ENCODE peak calls at places on chromosome 4, in nine cellular contexts. Y is CD4-positive, alpha-beta T cell; R is H9; H is activated T-cell treated with anti-CD3 and anti-CD28 coated beads, Interleukin-2, amount 50 U/mL, for 1 hour; C is posterior cingulate gyrus; N is hypothalamus; Q is AG08396; J is GM20000; S is GM04504. I is an unnamed sample.

GRCh38 chr4:69653147-69653546 is at the start of gene UGT2A1:
- DNase-seq in Y (no peak), R (no peak), H (no peak), C (no peak), N (no peak), Q (no peak), J (no peak), S (no peak), I (no peak)

GRCh38 chr4:77881460-77882295 is 19.0 kb downstream of the MRPL1 start:
- DNase-seq in Y (no peak), R (no peak), H (no peak), C (no peak), N (no peak), Q (no peak), J (no peak), S (no peak), I (no peak)

GRCh38 chr4:5611656-5612187 is 96.6 kb downstream of the EVC2 start:
- DNase-seq in Y (no peak), R (no peak), H (no peak), C (no peak), N (no peak), Q (no peak), J (no peak), S (no peak), I (no peak)

GRCh38 chr4:115918149-115918548 is 804.7 kb upstream of the NDST4 start:
- DNase-seq in Y (no peak), R (no peak), H (no peak), C (no peak), N (no peak), Q (no peak), J (no peak), S (no peak), I (no peak)

GRCh38 chr4:24912252-24913098 is at the start of gene CCDC149:
- DNase-seq in Y (no peak), R (peak), H (no peak), C (peak), N (no peak), Q (peak), J (peak), S (no peak), I (peak)

GRCh38 chr4:135718019-135718418 is 1516.4 kb upstream of the PABPC4L start:
- DNase-seq in Y (no peak), R (no peak), H (no peak), C (no peak), N (no peak), Q (no peak), J (no peak), S (no peak), I (no peak)

GRCh38 chr4:59689149-59689548 is 1511.0 kb upstream of the ADGRL3 start:
- DNase-seq in Y (no peak), R (no peak), H (no peak), C (no peak), N (no peak), Q (no peak), J (no peak), S (no peak), I (no peak)

GRCh38 chr4:75653845-75654503 is 19.2 kb downstream of the G3BP2 start:
- DNase-seq in Y (no peak), R (no peak), H (no peak), C (no peak), N (no peak), Q (no peak), J (no peak), S (no peak), I (no peak)

GRCh38 chr4:169741569-169741968 is 16.2 kb downstream of the HPF1 start:
- DNase-seq in Y (no peak), R (no peak), H (no peak), C (no peak), N (no peak), Q (no peak), J (no peak), S (no peak), I (no peak)

GRCh38 chr4:72326692-72327632 is 242.1 kb downstream of the ADAMTS3 start:
- DNase-seq in Y (no peak), R (no peak), H (no peak), C (no peak), N (no peak), Q (peak), J (peak), S (no peak), I (no peak)

GRCh38 chr4:1167244-1167949 is 5.0 kb downstream of the SPON2 start:
- DNase-seq in Y (peak), R (peak), H (peak), C (peak), N (peak), Q (peak), J (peak), S (peak), I (peak)

GRCh38 chr4:11805837-11806236 is 377.1 kb upstream of the HS3ST1 start:
- DNase-seq in Y (no peak), R (no peak), H (no peak), C (no peak), N (no peak), Q (no peak), J (peak), S (no peak), I (no peak)

GRCh38 chr4:181308476-181309170 is 934.6 kb upstream of the TENM3 start:
- DNase-seq in Y (no peak), R (no peak), H (no peak), C (no peak), N (no peak), Q (no peak), J (no peak), S (no peak), I (no peak)

GRCh38 chr4:152344001-152344400 is 191.9 kb downstream of the FBXW7 start:
- DNase-seq in Y (no peak), R (no peak), H (no peak), C (no peak), N (no peak), Q (no peak), J (no peak), S (no peak), I (no peak)

GRCh38 chr4:109499513-109499912 is 60.5 kb upstream of the MCUB start:
- DNase-seq in Y (no peak), R (no peak), H (no peak), C (no peak), N (no peak), Q (no peak), J (no peak), S (no peak), I (no peak)

GRCh38 chr4:87882321-87882720 is 49.6 kb downstream of the MEPE start:
- DNase-seq in Y (no peak), R (no peak), H (no peak), C (no peak), N (no peak), Q (no peak), J (no peak), S (no peak), I (no peak)

GRCh38 chr4:107034091-107034698 is 1.9 kb downstream of the DKK2 start:
- DNase-seq in Y (no peak), R (peak), H (no peak), C (peak), N (no peak), Q (peak), J (no peak), S (no peak), I (peak)

GRCh38 chr4:42653606-42654560 is 3.0 kb downstream of the ATP8A1 start:
- DNase-seq in Y (no peak), R (no peak), H (no peak), C (no peak), N (no peak), Q (no peak), J (no peak), S (no peak), I (no peak)

GRCh38 chr4:172042714-172043114 is 229.5 kb downstream of the GALNTL6 start:
- DNase-seq in Y (no peak), R (no peak), H (no peak), C (no peak), N (no peak), Q (no peak), J (no peak), S (no peak), I (no peak)

GRCh38 chr4:174663254-174663653 is 141.0 kb upstream of the HPGD start:
- DNase-seq in Y (no peak), R (no peak), H (no peak), C (no peak), N (no peak), Q (no peak), J (no peak), S (peak), I (no peak)

GRCh38 chr4:110412354-110412753 is 63.6 kb upstream of the ENPEP start:
- DNase-seq in Y (no peak), R (no peak), H (no peak), C (no peak), N (no peak), Q (no peak), J (no peak), S (no peak), I (no peak)

GRCh38 chr4:4651811-4652609 is 110.2 kb upstream of the STX18 start:
- DNase-seq in Y (no peak), R (peak), H (no peak), C (no peak), N (no peak), Q (no peak), J (no peak), S (no peak), I (no peak)

GRCh38 chr4:174496631-174497442 is 25.5 kb downstream of the HPGD start:
- DNase-seq in Y (no peak), R (no peak), H (no peak), C (no peak), N (no peak), Q (no peak), J (no peak), S (no peak), I (no peak)